ENCODE peak calls at places on chromosomes 2 and 18, in seven cellular contexts. T is IMR-90, O is gastrocnemius medialis, B is dorsolateral prefrontal cortex, U is progenitor cell of endocrine pancreas, S is WTC11, G is MCF 10A. X is an unnamed sample.

GRCh38 chr2:203878060-203878459 is 10.5 kb downstream of the CTLA4 start:
- DNase-seq in G (no peak), O (no peak), B (no peak), U (no peak), S (no peak), T (no peak), X (no peak)

GRCh38 chr18:25453556-25454269 is 101.7 kb upstream of the ZNF521 start:
- DNase-seq in B (no peak), U (no peak), T (peak), S (no peak), O (peak), G (no peak), X (no peak)

GRCh38 chr2:67923696-67924095 is 139.1 kb downstream of the C1D start:
- DNase-seq in S (no peak), T (no peak), G (peak), U (no peak), B (no peak), O (no peak), X (no peak)

GRCh38 chr2:156803243-156803642 is 367.1 kb downstream of the GPD2 start:
- DNase-seq in U (no peak), O (no peak), G (no peak), T (no peak), B (no peak), S (peak), X (no peak)

GRCh38 chr18:22915337-22915736 is 17.8 kb upstream of the RBBP8 start:
- DNase-seq in U (no peak), B (no peak), T (no peak), O (no peak), G (no peak), S (no peak), X (no peak)

GRCh38 chr18:2874765-2875164 is 28.0 kb downstream of the EMILIN2 start:
- DNase-seq in G (no peak), S (no peak), T (no peak), B (no peak), O (no peak), U (no peak), X (no peak)

GRCh38 chr2:46984642-46985476 is 69.3 kb upstream of the MCFD2 start:
- DNase-seq in O (peak), S (no peak), G (peak), U (no peak), B (no peak), T (peak), X (no peak)

GRCh38 chr2:178469219-178469849 is 9.1 kb downstream of the FKBP7 start:
- DNase-seq in S (no peak), T (no peak), G (no peak), U (no peak), B (no peak), O (no peak), X (no peak)

GRCh38 chr2:151560289-151560688 is 150.6 kb downstream of the RIF1 start:
- DNase-seq in U (no peak), B (peak), T (peak), G (peak), O (peak), S (no peak), X (no peak)

GRCh38 chr2:240156026-240156390 is 15.6 kb upstream of the OTOS start:
- DNase-seq in U (no peak), B (no peak), T (no peak), O (no peak), G (no peak), S (no peak), X (no peak)

GRCh38 chr2:202542142-202542541 is 92.6 kb upstream of the FAM117B start:
- DNase-seq in O (no peak), U (no peak), S (no peak), G (no peak), T (no peak), B (peak), X (no peak)

GRCh38 chr2:144516981-144517824 is 2.7 kb downstream of the ZEB2 start:
- DNase-seq in O (peak), T (peak), G (peak), U (no peak), B (no peak), S (no peak), X (no peak)

GRCh38 chr2:239932881-239933735 is 92.0 kb downstream of the NDUFA10 start:
- DNase-seq in B (no peak), U (no peak), S (peak), G (no peak), T (no peak), O (peak), X (no peak)

GRCh38 chr2:183149489-183149888 is 25.2 kb downstream of the NUP35 start:
- DNase-seq in T (peak), O (no peak), S (no peak), U (no peak), G (no peak), B (no peak), X (no peak)

GRCh38 chr2:98483257-98483861 is 38.7 kb downstream of the INPP4A start:
- DNase-seq in O (no peak), U (no peak), T (no peak), B (no peak), S (no peak), G (no peak), X (no peak)

GRCh38 chr18:46731316-46731715 is 25.5 kb downstream of the ST8SIA5 start:
- DNase-seq in S (no peak), U (no peak), G (no peak), B (no peak), T (no peak), O (no peak), X (no peak)

GRCh38 chr18:22169011-22169888 is at the start of gene GATA6:
- DNase-seq in T (peak), G (peak), U (peak), S (peak), O (peak), B (no peak), X (peak)

GRCh38 chr2:221539246-221539645 is 32.9 kb downstream of the EPHA4 start:
- DNase-seq in U (no peak), O (no peak), T (no peak), G (no peak), S (no peak), B (no peak), X (no peak)

GRCh38 chr18:26322892-26323653 is 96.8 kb downstream of the TAF4B start:
- DNase-seq in B (no peak), T (peak), O (no peak), G (peak), S (no peak), U (no peak), X (no peak)

GRCh38 chr2:132584976-132585817 is 84.8 kb downstream of the LYPD1 start:
- DNase-seq in G (no peak), B (no peak), U (no peak), T (no peak), O (no peak), S (no peak), X (no peak)

GRCh38 chr2:132583666-132584360 is 86.2 kb downstream of the LYPD1 start:
- DNase-seq in O (no peak), U (no peak), S (no peak), B (peak), T (no peak), G (no peak), X (no peak)

GRCh38 chr2:132581917-132582316 is 88.1 kb downstream of the LYPD1 start:
- DNase-seq in B (peak), S (no peak), G (no peak), U (no peak), O (no peak), T (no peak), X (no peak)

GRCh38 chr2:132585982-132586608 is 83.9 kb downstream of the LYPD1 start:
- DNase-seq in T (no peak), O (no peak), B (peak), G (no peak), S (no peak), U (no peak), X (no peak)

GRCh38 chr2:132582360-132582759 is 87.6 kb downstream of the LYPD1 start:
- DNase-seq in G (no peak), S (no peak), B (peak), O (no peak), T (peak), U (no peak), X (no peak)
- TF ChIP-seq CTCF in G (no peak), S (no peak), B (no peak), O (no peak), T (no peak), U (no peak), X (no peak)

GRCh38 chr2:101409699-101410098 is 22.4 kb upstream of the CREG2 start:
- DNase-seq in O (no peak), S (no peak), G (no peak), B (no peak), U (no peak), T (no peak), X (no peak)
- TF ChIP-seq CTCF in O (no peak), S (no peak), G (no peak), B (no peak), U (no peak), T (no peak), X (no peak)

DNA sequence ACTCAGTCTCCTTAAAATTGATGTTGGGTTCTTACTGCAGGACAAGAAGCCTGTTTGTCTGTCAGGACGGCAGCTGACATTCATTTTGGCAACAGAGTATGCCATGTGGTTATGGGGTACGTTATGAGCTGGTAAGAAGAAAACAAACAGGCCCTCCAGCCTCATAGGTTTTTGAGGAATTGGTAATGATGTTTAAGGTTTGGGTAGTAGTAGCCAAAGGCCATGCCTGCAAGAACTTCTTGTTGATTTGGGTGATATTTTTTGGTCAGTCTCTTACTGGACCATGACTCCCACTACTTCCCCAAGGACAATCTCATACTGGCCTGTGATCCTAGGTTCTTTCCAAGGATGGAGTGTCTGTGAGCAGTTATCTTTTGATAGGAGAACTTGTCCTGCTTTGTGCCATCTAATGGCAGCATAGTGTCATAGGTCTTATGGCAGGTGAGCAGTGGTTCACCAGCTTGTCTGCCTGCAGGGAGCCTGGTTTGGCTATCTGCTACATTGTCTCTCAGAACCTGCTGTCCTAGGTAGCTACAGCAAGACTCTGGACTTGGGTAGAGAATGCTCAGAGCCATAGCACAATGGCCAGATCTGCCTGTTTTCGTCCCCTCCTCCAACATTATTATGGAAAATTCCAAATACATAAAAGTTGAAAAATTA is 28.1 kb downstream of the AGFG1 start:
- DNase-seq in U (no peak), T (no peak), B (peak), S (no peak), O (no peak), G (no peak), X (no peak)
- TF ChIP-seq CTCF in U (no peak), T (no peak), B (no peak), S (no peak), O (no peak), G (no peak), X (no peak)

GRCh38 chr18:61955644-61956043 is 62.8 kb upstream of the RNF152 start:
- DNase-seq in S (no peak), T (no peak), O (no peak), G (no peak), U (no peak), B (no peak), X (no peak)

GRCh38 chr18:61953641-61954040 is 60.8 kb upstream of the RNF152 start:
- DNase-seq in G (no peak), U (no peak), B (no peak), S (no peak), O (no peak), T (no peak), X (no peak)

GRCh38 chr18:61953161-61953560 is 60.4 kb upstream of the RNF152 start:
- DNase-seq in B (no peak), T (no peak), U (no peak), G (no peak), S (no peak), O (no peak), X (no peak)

GRCh38 chr18:61954347-61954746 is 61.5 kb upstream of the RNF152 start:
- DNase-seq in B (no peak), U (no peak), T (no peak), G (no peak), O (no peak), S (no peak), X (no peak)

GRCh38 chr18:61957801-61958516 is 65.2 kb upstream of the RNF152 start:
- DNase-seq in U (no peak), T (peak), G (no peak), B (no peak), S (peak), O (no peak), X (no peak)
- TF ChIP-seq CTCF in U (no peak), T (peak), G (no peak), B (no peak), S (no peak), O (no peak), X (no peak)

X was measured in D721Med.